ENCODE peak calls at places on chromosomes 1 and 21, in eight cellular contexts. S is fibroblast of villous mesenchyme, L is bronchial epithelial cell, Q is lower leg skin, J is NB4, X is heart left ventricle, T is tibial artery, W is IMR-90. P is an unnamed sample.

GRCh38 chr21:46117586-46118304 is 19.8 kb downstream of the COL6A2 start:
- DNase-seq in S (no peak), L (no peak), Q (peak; percentile 80), J (no peak), X (peak; percentile 4), T (no peak), W (no peak), P (no peak)

GRCh38 chr1:228359613-228360532 is 46.8 kb downstream of the TRIM11 start:
- DNase-seq in S (no peak), L (no peak), Q (no peak), J (no peak), X (no peak), T (no peak), W (no peak), P (no peak)

GRCh38 chr1:212487286-212487685 is 54.6 kb downstream of the NENF start:
- DNase-seq in S (no peak), L (no peak), Q (no peak), J (no peak), X (no peak), T (no peak), W (no peak), P (no peak)

GRCh38 chr1:231091853-231092301 is 51.8 kb upstream of the FAM89A start:
- DNase-seq in S (peak; percentile 62), L (peak; percentile 3), Q (no peak), J (peak; percentile 68), X (no peak), T (no peak), W (peak; percentile 1), P (peak; percentile 1)

GRCh38 chr1:27149084-27149483 is 5.8 kb downstream of the SLC9A1 start:
- DNase-seq in S (peak; percentile 47), L (no peak), Q (no peak), J (no peak), X (no peak), T (no peak), W (no peak), P (no peak)

GRCh38 chr1:182601416-182601786 is 2.8 kb downstream of the RGS16 start:
- DNase-seq in S (peak; percentile 83), L (peak; percentile 58), Q (peak; percentile 89), J (peak; percentile 86), X (peak; percentile 79), T (peak; percentile 76), W (peak; percentile 76), P (peak; percentile 77)

GRCh38 chr1:65514083-65514482 is 93.6 kb downstream of the LEPR start:
- DNase-seq in S (no peak), L (peak; percentile 71), Q (no peak), J (no peak), X (no peak), T (no peak), W (peak; percentile 67), P (peak; percentile 90)

GRCh38 chr1:208211901-208212843 is 32.0 kb downstream of the PLXNA2 start:
- DNase-seq in S (no peak), L (no peak), Q (no peak), J (no peak), X (no peak), T (no peak), W (no peak), P (peak; percentile 58)

GRCh38 chr1:187721216-187721615 is 892.5 kb downstream of the PLA2G4A start:
- DNase-seq in S (no peak), L (no peak), Q (no peak), J (no peak), X (no peak), T (no peak), W (no peak), P (no peak)

GRCh38 chr1:11784256-11784992 is 21.3 kb downstream of the MTHFR start:
- DNase-seq in S (no peak), L (no peak), Q (no peak), J (no peak), X (peak; percentile 24), T (no peak), W (no peak), P (no peak)

GRCh38 chr1:236168716-236169429 is 26.5 kb downstream of the GPR137B start:
- DNase-seq in S (peak; percentile 81), L (peak; percentile 61), Q (peak; percentile 93), J (peak; percentile 43), X (no peak), T (no peak), W (peak; percentile 53), P (peak; percentile 23)

GRCh38 chr1:109793089-109793485 is 29.4 kb upstream of the EPS8L3 start:
- DNase-seq in S (no peak), L (no peak), Q (peak; percentile 70), J (no peak), X (peak; percentile 6), T (peak; percentile 53), W (no peak), P (no peak)

GRCh38 chr1:71193153-71193552 is 112.3 kb upstream of the ZRANB2 start:
- DNase-seq in S (peak; percentile 18), L (no peak), Q (no peak), J (no peak), X (no peak), T (no peak), W (peak; percentile 14), P (peak; percentile 30)

GRCh38 chr1:25821112-25821476 is 1.3 kb downstream of the MTFR1L start:
- DNase-seq in S (no peak), L (no peak), Q (peak; percentile 75), J (peak; percentile 58), X (no peak), T (no peak), W (no peak), P (no peak)

GRCh38 chr1:25820247-25821111 is 725 bp downstream of the MTFR1L start:
- DNase-seq in S (peak; percentile 74), L (peak; percentile 70), Q (peak; percentile 91), J (peak; percentile 88), X (peak; percentile 56), T (peak; percentile 73), W (peak; percentile 61), P (peak; percentile 61)

GRCh38 chr1:25818569-25818968 is 1.2 kb upstream of the MTFR1L start:
- DNase-seq in S (no peak), L (no peak), Q (peak; percentile 74), J (no peak), X (no peak), T (no peak), W (no peak), P (no peak)

GRCh38 chr1:25819496-25820246 is at the start of gene MTFR1L:
- DNase-seq in S (peak; percentile 72), L (peak; percentile 76), Q (peak; percentile 98), J (peak; percentile 91), X (peak; percentile 90), T (peak; percentile 92), W (peak; percentile 55), P (peak; percentile 66)

DNA sequence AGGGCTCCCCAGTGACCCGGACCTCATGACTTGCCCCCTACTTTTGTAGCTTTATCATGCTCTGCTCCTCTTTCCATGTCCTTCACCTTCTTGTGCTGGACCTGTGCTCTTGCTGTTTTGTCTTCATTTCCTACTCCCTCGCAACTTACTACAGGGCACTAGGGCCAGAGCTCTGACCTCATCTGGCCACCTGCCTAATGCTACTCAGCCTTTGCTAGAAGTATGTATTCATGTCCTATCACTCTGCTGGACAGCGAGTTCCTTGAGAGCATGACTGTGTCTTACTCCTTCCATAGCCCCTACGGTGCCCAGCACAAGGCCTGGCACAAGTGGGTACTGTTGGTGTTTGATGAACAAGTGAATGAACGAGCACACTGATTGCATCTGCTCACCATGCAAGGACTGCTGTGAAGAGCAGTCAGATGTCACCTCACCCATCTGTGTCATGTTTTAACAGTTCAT is 1.9 kb downstream of the MTFR1L start:
- DNase-seq in S (no peak), L (no peak), Q (peak; percentile 70), J (no peak), X (no peak), T (no peak), W (peak; percentile 62), P (peak; percentile 47)
- H3K4me3 ChIP-seq in S (peak overlapping the region; percentile 74), L (no peak overlapping the region), Q (no peak overlapping the region), J (peak overlapping the region; percentile 78), X (peak overlapping the region; percentile 88), T (no peak overlapping the region), W (no peak overlapping the region), P (peak overlapping the region; percentile 89)

GRCh38 chr21:18117116-18117515 is 127.5 kb upstream of the CHODL start:
- DNase-seq in S (no peak), L (no peak), Q (no peak), J (no peak), X (no peak), T (no peak), W (no peak), P (no peak)
- TF ChIP-seq CTCF in S (no peak), L (no peak), Q (no peak), J (no peak), X (no peak), T (no peak), W (no peak), P (no peak)

GRCh38 chr1:224539971-224540370 is 76.1 kb upstream of the CNIH3 start:
- DNase-seq in S (peak; percentile 22), L (no peak), Q (no peak), J (peak; percentile 47), X (no peak), T (no peak), W (peak; percentile 52), P (peak; percentile 59)
- H3K4me3 ChIP-seq in S (no peak overlapping the region), L (no peak overlapping the region), Q (no peak overlapping the region), J (no peak overlapping the region), X (no peak overlapping the region), T (no peak overlapping the region), W (no peak overlapping the region), P (no peak overlapping the region)

GRCh38 chr1:40626383-40626770 is 39.1 kb downstream of the RIMS3 start:
- DNase-seq in S (no peak), L (no peak), Q (peak; percentile 81), J (no peak), X (no peak), T (peak; percentile 55), W (no peak), P (no peak)

GRCh38 chr1:40628903-40629292 is 36.6 kb downstream of the RIMS3 start:
- DNase-seq in S (no peak), L (peak; percentile 57), Q (no peak), J (no peak), X (no peak), T (no peak), W (no peak), P (no peak)

GRCh38 chr1:40627987-40628902 is 37.2 kb downstream of the RIMS3 start:
- DNase-seq in S (no peak), L (peak; percentile 75), Q (peak; percentile 64), J (no peak), X (no peak), T (peak; percentile 34), W (no peak), P (no peak)

GRCh38 chr1:40633563-40634376 is 31.7 kb downstream of the RIMS3 start:
- DNase-seq in S (no peak), L (no peak), Q (no peak), J (no peak), X (peak; percentile 19), T (no peak), W (no peak), P (no peak)

DNA sequence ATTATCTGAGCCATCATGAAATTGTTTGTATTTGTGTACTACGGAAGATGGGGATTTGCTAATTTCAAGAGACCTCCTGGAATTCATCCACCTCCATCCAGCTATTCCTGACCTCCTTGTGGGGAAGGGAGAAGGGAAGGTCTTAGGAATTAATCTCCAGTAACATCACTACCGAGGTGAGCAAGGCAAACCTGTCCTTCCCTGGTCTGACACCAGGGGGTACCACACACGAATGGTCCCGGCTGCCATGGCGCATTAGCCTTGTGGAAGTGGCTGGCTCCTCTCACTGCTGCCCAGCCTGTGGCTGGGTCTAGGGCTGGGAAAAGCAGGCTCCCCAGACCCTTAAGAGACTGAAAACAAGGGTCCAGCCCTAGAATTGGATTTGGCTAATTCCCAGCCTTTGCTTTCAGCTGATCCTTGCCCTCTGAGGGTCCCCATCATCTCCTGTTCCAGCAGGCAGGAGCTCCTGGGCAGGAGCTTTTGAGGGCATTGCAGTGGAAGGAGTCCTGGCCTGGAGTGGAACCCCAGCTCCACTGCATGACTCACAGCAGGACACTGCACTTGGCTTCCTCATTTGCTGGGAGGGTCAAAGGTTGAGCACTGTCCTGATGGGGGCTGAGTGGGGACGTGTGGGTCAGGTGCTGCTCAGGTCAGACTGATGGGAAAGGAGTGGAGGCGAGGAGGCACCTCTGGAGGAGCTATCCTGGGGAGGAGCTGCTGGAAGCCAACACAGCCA is 34.8 kb downstream of the RIMS3 start:
- DNase-seq in S (peak; percentile 26), L (peak; percentile 17), Q (no peak), J (peak; percentile 56), X (no peak), T (no peak), W (peak; percentile 19), P (peak; percentile 13)
- TF ChIP-seq CTCF in S (peak; percentile 58), L (peak; percentile 56), Q (no peak), J (peak; percentile 60), X (peak; percentile 58), T (peak; percentile 41), W (peak; percentile 47), P (peak; percentile 54)